ENCODE peak calls at places on chromosomes 16 and 17, in six cellular contexts. K, H, V, O, E and S are unnamed samples.

GRCh38 chr17:28612936-28613872 is 781 bp downstream of the RSKR start:
- DNase-seq in K (peak; percentile 56), H (no peak), V (peak; percentile 43), O (peak; percentile 52), E (peak; percentile 68), S (peak; percentile 65)

GRCh38 chr17:45077643-45078042 is 16.5 kb downstream of the NMT1 start:
- DNase-seq in K (no peak), H (peak; percentile 41), V (no peak), O (no peak), E (no peak), S (peak; percentile 80)

GRCh38 chr17:41486809-41487530 is 2.7 kb downstream of the KRT36 start:
- DNase-seq in K (no peak), H (no peak), V (peak; percentile 28), O (peak; percentile 42), E (peak; percentile 81), S (peak; percentile 27)

GRCh38 chr17:64231567-64232141 is 31.4 kb downstream of the TEX2 start:
- DNase-seq in K (no peak), H (no peak), V (no peak), O (no peak), E (peak; percentile 68), S (no peak)

GRCh38 chr16:31344712-31345111 is 10.3 kb upstream of the ITGAX start:
- DNase-seq in K (no peak), H (peak; percentile 62), V (no peak), O (peak; percentile 8), E (no peak), S (no peak)

GRCh38 chr17:7144203-7144602 is 29.6 kb upstream of the ASGR2 start:
- DNase-seq in K (no peak), H (no peak), V (no peak), O (no peak), E (no peak), S (no peak)

GRCh38 chr17:42180922-42181850 is at the start of gene KCNH4:
- DNase-seq in K (peak; percentile 93), H (peak; percentile 58), V (peak; percentile 61), O (peak; percentile 39), E (peak; percentile 97), S (peak; percentile 59)

GRCh38 chr16:79050063-79050462 is 550.5 kb downstream of the MAF start:
- DNase-seq in K (no peak), H (no peak), V (no peak), O (no peak), E (no peak), S (no peak)

GRCh38 chr17:34579017-34579946 is at the start of gene TMEM132E:
- DNase-seq in K (no peak), H (no peak), V (peak; percentile 33), O (no peak), E (no peak), S (no peak)

GRCh38 chr17:80095038-80095843 is 6.1 kb upstream of the GAA start:
- DNase-seq in K (no peak), H (no peak), V (no peak), O (no peak), E (no peak), S (no peak)

GRCh38 chr17:38982858-38983746 is 15.9 kb upstream of the FBXO47 start:
- DNase-seq in K (peak; percentile 79), H (peak; percentile 19), V (peak; percentile 74), O (peak; percentile 69), E (peak; percentile 79), S (peak; percentile 86)

GRCh38 chr16:73071131-73071940 is 23.4 kb upstream of the ZFHX3 start:
- DNase-seq in K (no peak), H (no peak), V (peak; percentile 67), O (peak; percentile 61), E (no peak), S (no peak)

GRCh38 chr17:1573932-1574696 is 11.5 kb upstream of the PITPNA start:
- DNase-seq in K (peak; percentile 92), H (no peak), V (peak; percentile 76), O (peak; percentile 63), E (peak; percentile 82), S (peak; percentile 70)

GRCh38 chr16:50068550-50068949 is 2.8 kb downstream of the HEATR3 start:
- DNase-seq in K (no peak), H (no peak), V (peak; percentile 26), O (no peak), E (no peak), S (no peak)

GRCh38 chr16:85479972-85480726 is 133.0 kb upstream of the GSE1 start:
- DNase-seq in K (peak; percentile 94), H (no peak), V (no peak), O (no peak), E (no peak), S (peak; percentile 76)

GRCh38 chr17:29010129-29010528 is 4.3 kb upstream of the SEZ6 start:
- DNase-seq in K (no peak), H (no peak), V (no peak), O (no peak), E (no peak), S (no peak)

GRCh38 chr17:58236394-58236793 is 2.0 kb upstream of the LPO start:
- DNase-seq in K (no peak), H (no peak), V (no peak), O (no peak), E (no peak), S (no peak)

GRCh38 chr16:59993101-59993500 is 1259.0 kb upstream of the GOT2 start:
- DNase-seq in K (no peak), H (no peak), V (no peak), O (peak; percentile 18), E (peak; percentile 36), S (no peak)

GRCh38 chr17:50541402-50541915 is 5.5 kb upstream of the SPATA20 start:
- DNase-seq in K (no peak), H (no peak), V (no peak), O (no peak), E (no peak), S (no peak)

GRCh38 chr16:83682126-83682857 is 125.5 kb upstream of the HSBP1 start:
- DNase-seq in K (no peak), H (no peak), V (no peak), O (no peak), E (no peak), S (no peak)

GRCh38 chr17:79777166-79777843 is 643 bp upstream of the CBX2 start:
- DNase-seq in K (peak; percentile 87), H (no peak), V (peak; percentile 44), O (peak; percentile 46), E (peak; percentile 87), S (peak; percentile 86)

GRCh38 chr17:35866356-35866950 is 2.2 kb downstream of the HEATR9 start:
- DNase-seq in K (no peak), H (no peak), V (no peak), O (peak; percentile 14), E (peak; percentile 33), S (peak; percentile 94)
- TF ChIP-seq MYC in K (no peak), H (no peak), V (no peak), O (no peak), E (no peak), S (no peak)

DNA sequence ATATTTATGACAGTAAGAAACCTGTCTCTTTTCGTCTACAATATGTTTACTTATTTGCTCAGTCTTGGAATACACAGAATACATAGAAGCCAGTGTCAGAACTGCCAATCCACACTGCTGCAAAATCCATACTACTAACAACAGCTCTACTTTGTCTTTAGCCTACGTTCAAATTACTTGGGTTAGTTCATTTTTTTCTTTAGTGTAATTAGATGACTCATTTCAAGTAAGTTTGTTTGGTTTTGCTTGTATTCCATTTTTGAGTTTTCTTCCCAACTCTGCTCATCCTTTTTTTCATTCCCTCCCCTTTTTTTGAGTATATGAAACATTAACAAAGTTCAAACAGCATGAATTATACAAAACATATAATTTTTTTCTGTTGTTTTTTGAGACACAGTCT is 16.9 kb downstream of the CMC2 start:
- DNase-seq in K (no peak), H (no peak), V (no peak), O (no peak), E (no peak), S (no peak)
- TF ChIP-seq MAX in K (no peak), H (no peak), V (no peak), O (no peak), E (no peak), S (no peak)

GRCh38 chr17:40101367-40102210 is 1.2 kb upstream of the NR1D1 start:
- DNase-seq in K (no peak), H (no peak), V (no peak), O (no peak), E (no peak), S (no peak)
- TF ChIP-seq CTCF in K (no peak), H (no peak), V (no peak), O (no peak), E (no peak), S (no peak)

GRCh38 chr17:61253937-61254677 is 145.5 kb upstream of the TBX2 start:
- DNase-seq in K (no peak), H (no peak), V (no peak), O (no peak), E (no peak), S (no peak)

GRCh38 chr17:61250335-61250890 is 149.2 kb upstream of the TBX2 start:
- DNase-seq in K (no peak), H (no peak), V (no peak), O (no peak), E (no peak), S (peak; percentile 41)

GRCh38 chr17:61253293-61253801 is 146.3 kb upstream of the TBX2 start:
- DNase-seq in K (no peak), H (no peak), V (no peak), O (no peak), E (no peak), S (no peak)

GRCh38 chr17:61249649-61250301 is 149.9 kb upstream of the TBX2 start:
- DNase-seq in K (no peak), H (no peak), V (no peak), O (no peak), E (no peak), S (peak; percentile 32)

GRCh38 chr17:61251939-61252865 is 147.4 kb upstream of the TBX2 start:
- DNase-seq in K (no peak), H (no peak), V (peak; percentile 88), O (no peak), E (no peak), S (peak; percentile 95)
- TF ChIP-seq MYC in K (no peak), H (no peak), V (no peak), O (no peak), E (no peak), S (peak; percentile 62)

DNA sequence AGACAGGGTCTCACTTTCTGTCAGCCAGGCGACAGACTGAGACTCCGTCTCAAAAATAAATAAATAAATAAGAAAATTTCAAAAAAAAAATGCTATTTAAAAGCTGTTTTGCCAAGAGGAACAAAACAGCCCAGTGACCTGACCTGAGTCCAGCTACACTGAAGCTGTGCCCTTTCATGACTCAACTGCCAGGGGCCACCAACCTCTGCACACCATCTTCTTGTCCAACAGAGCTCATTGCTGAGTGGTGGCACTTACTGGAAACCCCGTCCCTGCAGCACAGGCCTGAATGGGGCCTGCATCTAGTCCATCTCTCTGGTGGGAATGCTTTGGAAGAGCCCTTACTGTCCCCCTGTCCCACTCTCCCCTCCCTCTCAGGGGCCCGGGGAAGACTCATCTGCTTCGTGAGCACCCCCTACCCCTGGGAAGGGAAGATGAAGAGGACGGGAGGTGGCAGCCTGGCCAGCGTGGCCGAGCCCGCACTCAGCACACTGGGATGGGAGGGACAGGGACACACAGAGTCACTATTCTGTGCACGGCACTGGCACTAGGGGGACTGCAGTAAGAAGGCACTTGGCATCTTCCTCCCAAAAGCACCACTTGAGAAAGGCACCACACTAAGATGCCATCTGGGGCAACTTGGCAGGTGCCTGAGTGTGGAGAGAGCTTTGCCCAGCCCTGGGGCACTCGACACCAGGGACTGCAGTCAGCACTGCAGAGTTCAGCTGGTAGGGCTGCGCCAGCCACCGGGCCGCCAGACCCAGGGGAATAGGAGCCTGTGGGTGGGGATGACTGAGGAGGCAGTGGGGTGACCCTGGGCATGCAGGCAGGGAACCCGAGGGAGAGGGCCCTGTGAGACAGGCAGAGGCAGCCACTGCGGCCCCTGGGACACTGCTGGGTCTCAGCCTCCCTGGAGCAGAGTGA is 13.5 kb downstream of the FBXO31 start:
- DNase-seq in K (no peak), H (no peak), V (no peak), O (no peak), E (no peak), S (no peak)
- TF ChIP-seq MAX in K (no peak), H (no peak), V (no peak), O (no peak), E (no peak), S (no peak)

GRCh38 chr17:63113167-63113566 is 147.1 kb downstream of the TANC2 start:
- DNase-seq in K (no peak), H (no peak), V (no peak), O (peak; percentile 19), E (peak; percentile 20), S (peak; percentile 26)
- TF ChIP-seq CTCF in K (peak; percentile 39), H (no peak), V (no peak), O (peak; percentile 37), E (peak; percentile 29), S (no peak)